ENCODE peak calls at places on chromosomes 7 and 10, in six cellular contexts. V is WTC11, J is endothelial cell, Y is IMR-90, O is vagina, W is GM10248. I is an unnamed sample.

GRCh38 chr10:112715581-112715980 is 234.5 kb upstream of the TCF7L2 start:
- DNase-seq in Y (no peak), J (no peak), O (no peak), W (no peak), V (no peak), I (no peak)

GRCh38 chr7:7664344-7664743 is 23.8 kb downstream of the UMAD1 start:
- DNase-seq in W (no peak), V (no peak), J (no peak), Y (no peak), O (no peak), I (no peak)

GRCh38 chr7:37327288-37327687 is 121.4 kb downstream of the ELMO1 start:
- DNase-seq in Y (no peak), J (no peak), V (no peak), W (no peak), O (no peak), I (no peak)

GRCh38 chr10:43420369-43421200 is 11.6 kb upstream of the HNRNPF start:
- DNase-seq in J (peak; percentile 59), V (peak; percentile 65), O (peak; percentile 94), Y (peak; percentile 78), W (peak; percentile 76), I (peak; percentile 93)

GRCh38 chr7:50359995-50360925 is 55.7 kb downstream of the IKZF1 start:
- DNase-seq in Y (no peak), J (no peak), V (no peak), W (no peak), O (no peak), I (no peak)

GRCh38 chr7:131911112-131911511 is 354.7 kb upstream of the PODXL start:
- DNase-seq in V (no peak), W (no peak), Y (no peak), O (no peak), J (no peak), I (no peak)

GRCh38 chr10:132707776-132708171 is 78.2 kb downstream of the NKX6-2 start:
- DNase-seq in O (no peak), V (no peak), W (no peak), Y (no peak), J (no peak), I (no peak)

GRCh38 chr10:6464862-6465430 is 115.1 kb downstream of the PRKCQ start:
- DNase-seq in W (no peak), V (no peak), Y (no peak), O (no peak), J (no peak), I (no peak)

GRCh38 chr7:52639126-52639525 is 396.3 kb upstream of the POM121L12 start:
- DNase-seq in J (no peak), Y (no peak), W (no peak), O (no peak), V (no peak), I (no peak)

GRCh38 chr7:136741941-136742340 is 126.5 kb upstream of the CHRM2 start:
- DNase-seq in V (no peak), O (no peak), W (no peak), J (no peak), Y (no peak), I (no peak)

GRCh38 chr7:151408839-151409554 is 841 bp downstream of the WDR86 start:
- DNase-seq in O (no peak), Y (no peak), V (peak; percentile 39), W (no peak), J (peak; percentile 48), I (peak; percentile 29)

GRCh38 chr10:58239561-58240169 is 28.0 kb downstream of the IPMK start:
- DNase-seq in J (no peak), V (no peak), O (no peak), W (no peak), Y (no peak), I (peak; percentile 41)

GRCh38 chr10:110525349-110526260 is 27.9 kb downstream of the DUSP5 start:
- DNase-seq in Y (peak; percentile 80), W (no peak), V (no peak), J (no peak), O (no peak), I (peak; percentile 68)

GRCh38 chr7:143499743-143500348 is 22.2 kb downstream of the TAS2R41 start:
- DNase-seq in O (no peak), Y (no peak), V (no peak), J (no peak), W (no peak), I (peak; percentile 36)

GRCh38 chr10:99913831-99914235 is 95.9 kb downstream of the DNMBP start:
- DNase-seq in V (peak; percentile 88), O (no peak), J (peak; percentile 54), W (no peak), Y (no peak), I (no peak)

GRCh38 chr10:42973870-42974692 is 102.8 kb upstream of the RET start:
- DNase-seq in O (peak; percentile 70), V (no peak), W (no peak), J (no peak), Y (no peak), I (no peak)

GRCh38 chr10:104122273-104123107 is 519 bp downstream of the SFR1 start:
- DNase-seq in J (no peak), W (no peak), Y (peak; percentile 2), V (no peak), O (no peak), I (no peak)

GRCh38 chr10:30821994-30822692 is 192.6 kb upstream of the LYZL2 start:
- DNase-seq in Y (no peak), W (no peak), O (no peak), J (no peak), V (no peak), I (no peak)
- TF ChIP-seq CTCF in Y (no peak), W (peak; percentile 2), O (no peak), J (no peak), V (no peak), I (no peak)

DNA sequence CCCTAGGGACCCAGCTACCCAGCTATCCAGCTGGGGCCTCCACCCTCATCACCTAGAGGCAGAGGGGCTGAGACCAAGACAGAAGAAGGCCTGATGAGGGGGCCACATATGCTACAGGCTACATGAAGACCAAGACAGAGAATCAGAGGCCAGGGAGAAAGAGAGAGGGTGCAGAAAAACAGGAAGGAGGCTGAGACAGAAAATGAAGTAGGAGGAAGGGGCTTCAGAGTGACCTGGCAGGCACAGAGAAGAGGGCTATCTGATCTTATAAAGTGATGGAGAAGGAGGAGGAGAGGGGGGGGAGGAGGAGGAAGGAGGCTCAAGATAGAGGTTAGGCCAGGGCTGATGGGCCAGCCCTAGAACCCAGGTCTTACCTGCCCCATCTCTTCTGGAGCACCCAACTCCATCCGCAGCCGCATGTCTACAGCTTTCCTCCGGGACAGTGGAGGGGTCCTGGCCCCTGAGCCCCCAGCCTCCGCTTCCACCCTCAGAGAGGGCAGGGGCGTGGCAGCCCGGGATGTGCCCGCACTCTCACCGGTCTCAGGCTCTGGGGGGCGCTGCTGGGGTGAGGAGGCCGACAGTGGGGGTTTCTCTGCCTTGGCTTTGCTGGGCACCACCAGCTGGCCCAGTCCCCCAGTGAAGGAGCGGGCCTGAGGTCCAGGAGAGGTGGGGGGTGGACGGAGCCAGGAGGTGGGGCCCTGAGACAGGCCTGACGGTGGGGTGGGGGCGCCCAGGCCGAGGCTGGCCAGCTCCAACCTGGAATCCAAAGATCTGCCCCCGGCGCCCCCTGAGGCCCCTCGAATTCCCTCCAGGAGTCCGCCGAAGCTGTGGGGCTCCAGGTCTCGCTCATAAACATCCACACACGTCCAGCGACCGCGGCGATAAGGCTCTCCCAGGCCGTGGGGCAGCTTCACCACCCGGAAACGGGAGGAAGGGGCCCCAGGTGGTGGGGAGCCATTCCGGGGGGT is 1.8 kb downstream of the TSC22D4 start:
- DNase-seq in Y (no peak), J (no peak), V (peak; percentile 62), O (no peak), W (no peak), I (no peak)
- TF ChIP-seq CTCF in Y (peak; percentile 41), J (no peak), V (no peak), O (no peak), W (peak; percentile 53), I (peak; percentile 30)

GRCh38 chr7:114835303-114835702 is 86.6 kb upstream of the MDFIC start:
- DNase-seq in O (no peak), J (no peak), V (no peak), W (no peak), Y (no peak), I (no peak)
- TF ChIP-seq CTCF in O (no peak), J (no peak), V (no peak), W (no peak), Y (no peak), I (no peak)

GRCh38 chr10:93977442-93977841 is 16.3 kb upstream of the PLCE1 start:
- DNase-seq in V (no peak), W (no peak), O (no peak), J (no peak), Y (no peak), I (no peak)
- TF ChIP-seq CTCF in V (no peak), W (no peak), O (no peak), J (no peak), Y (no peak), I (no peak)

GRCh38 chr10:11311027-11311426 is 293.4 kb downstream of the CELF2 start:
- DNase-seq in Y (no peak), O (no peak), J (no peak), V (no peak), W (no peak), I (no peak)
- TF ChIP-seq CTCF in Y (no peak), O (no peak), J (no peak), V (no peak), W (no peak), I (no peak)

DNA sequence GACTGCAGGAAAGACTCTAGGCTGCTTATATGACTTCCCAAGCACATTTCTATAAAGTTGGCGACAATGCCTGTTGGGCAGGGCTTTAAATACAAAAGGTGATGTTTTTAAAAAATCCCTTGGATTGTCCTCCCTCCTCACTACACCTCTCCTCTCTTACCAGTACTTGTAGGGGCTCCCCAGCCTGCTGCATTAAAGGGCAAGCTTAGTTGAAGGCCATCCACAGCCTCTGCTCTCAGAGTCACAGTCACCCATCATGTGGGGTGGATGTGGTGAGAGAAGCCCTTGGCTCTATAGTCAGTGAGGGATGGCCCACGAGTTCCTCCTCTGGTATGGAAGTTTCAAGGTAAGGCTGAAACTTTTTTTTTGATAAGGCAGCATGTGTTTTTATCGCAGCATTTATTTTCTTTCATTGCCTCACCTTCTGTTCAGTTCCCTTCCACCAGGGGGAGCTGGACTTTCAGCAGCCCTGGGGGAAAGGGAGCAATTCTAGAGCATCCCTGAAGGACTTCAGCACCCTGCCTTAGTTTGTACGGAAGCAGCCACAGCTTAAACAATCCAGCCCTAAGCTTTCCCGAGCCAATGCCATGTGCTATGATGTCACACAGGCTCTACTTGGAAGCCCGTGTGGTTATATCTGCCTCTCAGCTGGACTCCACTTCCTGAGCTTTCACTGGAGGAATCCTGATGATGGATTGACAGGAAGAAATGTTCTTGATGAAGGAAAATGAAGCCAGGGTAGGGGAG is 131.9 kb downstream of the CALCR start:
- DNase-seq in O (no peak), Y (peak; percentile 13), V (peak; percentile 63), W (no peak), J (peak; percentile 61), I (peak; percentile 52)
- TF ChIP-seq CTCF in O (no peak), Y (peak; percentile 52), V (peak; percentile 71), W (peak; percentile 66), J (peak; percentile 85), I (peak; percentile 76)

GRCh38 chr10:7818295-7819125 is at the start of gene TAF3:
- DNase-seq in V (peak; percentile 96), W (peak; percentile 95), Y (peak; percentile 82), O (no peak), J (peak; percentile 91), I (peak; percentile 83)
- TF ChIP-seq CTCF in V (no peak), W (no peak), Y (no peak), O (no peak), J (no peak), I (no peak)

GRCh38 chr10:114458955-114459354 is 54.7 kb upstream of the AFAP1L2 start:
- DNase-seq in Y (peak; percentile 4), O (no peak), J (peak; percentile 60), W (peak; percentile 48), V (peak; percentile 78), I (peak; percentile 26)
- TF ChIP-seq CTCF in Y (no peak), O (no peak), J (peak; percentile 60), W (peak; percentile 41), V (peak; percentile 71), I (peak; percentile 32)